ENCODE peak calls at places on chromosomes 3 and 15, in ten cellular contexts. One of them, this sample, is unnamed.

GRCh38 chr15:89912145-89912673 is 543 bp downstream of the ARPIN start:
- DNase-seq in NCI-H187: no peak
- DNase-seq in dermis blood vessel endothelial cell: peak
- DNase-seq in LoVo: peak
- DNase-seq in C1 segment of cervical spinal cord: peak
- DNase-seq in A673: no peak
- DNase-seq in NCI-H748 treated with DMSO at 0.1 percent for 48 hours: no peak
- DNase-seq in glutamatergic neuron: peak
- DNase-seq in tibial artery: peak
- DNase-seq in osteocyte: no peak
- DNase-seq in this sample: no peak

GRCh38 chr3:114660124-114660523 is 366.3 kb downstream of the TIGIT start:
- DNase-seq in NCI-H187: no peak
- DNase-seq in dermis blood vessel endothelial cell: peak
- DNase-seq in LoVo: no peak
- DNase-seq in C1 segment of cervical spinal cord: no peak
- DNase-seq in A673: no peak
- DNase-seq in NCI-H748 treated with DMSO at 0.1 percent for 48 hours: no peak
- DNase-seq in glutamatergic neuron: no peak
- DNase-seq in tibial artery: no peak
- DNase-seq in osteocyte: no peak
- DNase-seq in this sample: no peak

GRCh38 chr3:134464693-134465385 is 20.9 kb downstream of the ANAPC13 start:
- DNase-seq in NCI-H187: no peak
- DNase-seq in dermis blood vessel endothelial cell: no peak
- DNase-seq in LoVo: no peak
- DNase-seq in C1 segment of cervical spinal cord: no peak
- DNase-seq in A673: no peak
- DNase-seq in NCI-H748 treated with DMSO at 0.1 percent for 48 hours: no peak
- DNase-seq in glutamatergic neuron: no peak
- DNase-seq in tibial artery: no peak
- DNase-seq in osteocyte: peak
- DNase-seq in this sample: no peak

GRCh38 chr15:98565566-98565965 is 82.8 kb upstream of the IGF1R start:
- DNase-seq in NCI-H187: no peak
- DNase-seq in dermis blood vessel endothelial cell: no peak
- DNase-seq in LoVo: no peak
- DNase-seq in C1 segment of cervical spinal cord: no peak
- DNase-seq in A673: no peak
- DNase-seq in NCI-H748 treated with DMSO at 0.1 percent for 48 hours: no peak
- DNase-seq in glutamatergic neuron: no peak
- DNase-seq in tibial artery: no peak
- DNase-seq in osteocyte: no peak
- DNase-seq in this sample: no peak

GRCh38 chr3:53346514-53346913 is 829 bp downstream of the DCP1A start:
- DNase-seq in NCI-H187: no peak
- DNase-seq in dermis blood vessel endothelial cell: peak
- DNase-seq in LoVo: no peak
- DNase-seq in C1 segment of cervical spinal cord: no peak
- DNase-seq in A673: no peak
- DNase-seq in NCI-H748 treated with DMSO at 0.1 percent for 48 hours: no peak
- DNase-seq in glutamatergic neuron: peak
- DNase-seq in tibial artery: no peak
- DNase-seq in osteocyte: no peak
- DNase-seq in this sample: no peak

GRCh38 chr15:99703603-99704443 is 29.4 kb downstream of the LYSMD4 start:
- DNase-seq in NCI-H187: no peak
- DNase-seq in dermis blood vessel endothelial cell: peak
- DNase-seq in LoVo: peak
- DNase-seq in C1 segment of cervical spinal cord: no peak
- DNase-seq in A673: peak
- DNase-seq in NCI-H748 treated with DMSO at 0.1 percent for 48 hours: no peak
- DNase-seq in glutamatergic neuron: no peak
- DNase-seq in tibial artery: no peak
- DNase-seq in osteocyte: no peak
- DNase-seq in this sample: no peak

GRCh38 chr15:59420108-59420507 is 17.9 kb upstream of the FAM81A start:
- DNase-seq in NCI-H187: no peak
- DNase-seq in dermis blood vessel endothelial cell: no peak
- DNase-seq in LoVo: no peak
- DNase-seq in C1 segment of cervical spinal cord: no peak
- DNase-seq in A673: no peak
- DNase-seq in NCI-H748 treated with DMSO at 0.1 percent for 48 hours: no peak
- DNase-seq in glutamatergic neuron: no peak
- DNase-seq in tibial artery: no peak
- DNase-seq in osteocyte: no peak
- DNase-seq in this sample: peak

GRCh38 chr3:190339130-190339529 is 16.9 kb upstream of the CLDN1 start:
- DNase-seq in NCI-H187: no peak
- DNase-seq in dermis blood vessel endothelial cell: peak
- DNase-seq in LoVo: no peak
- DNase-seq in C1 segment of cervical spinal cord: no peak
- DNase-seq in A673: peak
- DNase-seq in NCI-H748 treated with DMSO at 0.1 percent for 48 hours: no peak
- DNase-seq in glutamatergic neuron: no peak
- DNase-seq in tibial artery: no peak
- DNase-seq in osteocyte: no peak
- DNase-seq in this sample: no peak

GRCh38 chr3:46811615-46812236 is 51.5 kb downstream of the MYL3 start:
- DNase-seq in NCI-H187: no peak
- DNase-seq in dermis blood vessel endothelial cell: no peak
- DNase-seq in LoVo: no peak
- DNase-seq in C1 segment of cervical spinal cord: no peak
- DNase-seq in A673: no peak
- DNase-seq in NCI-H748 treated with DMSO at 0.1 percent for 48 hours: no peak
- DNase-seq in glutamatergic neuron: peak
- DNase-seq in tibial artery: no peak
- DNase-seq in osteocyte: no peak
- DNase-seq in this sample: no peak

GRCh38 chr15:49721091-49721490 is 100.2 kb downstream of the DTWD1 start:
- DNase-seq in NCI-H187: no peak
- DNase-seq in dermis blood vessel endothelial cell: no peak
- DNase-seq in LoVo: no peak
- DNase-seq in C1 segment of cervical spinal cord: no peak
- DNase-seq in A673: no peak
- DNase-seq in NCI-H748 treated with DMSO at 0.1 percent for 48 hours: no peak
- DNase-seq in glutamatergic neuron: no peak
- DNase-seq in tibial artery: no peak
- DNase-seq in osteocyte: no peak
- DNase-seq in this sample: no peak

GRCh38 chr3:115141018-115141757 is 5.9 kb downstream of the ZBTB20 start:
- DNase-seq in NCI-H187: no peak
- DNase-seq in dermis blood vessel endothelial cell: no peak
- DNase-seq in LoVo: no peak
- DNase-seq in C1 segment of cervical spinal cord: no peak
- DNase-seq in A673: no peak
- DNase-seq in NCI-H748 treated with DMSO at 0.1 percent for 48 hours: no peak
- DNase-seq in glutamatergic neuron: no peak
- DNase-seq in tibial artery: no peak
- DNase-seq in osteocyte: no peak
- DNase-seq in this sample: no peak

GRCh38 chr3:54871867-54872266 is 56.0 kb downstream of the LRTM1 start:
- DNase-seq in NCI-H187: no peak
- DNase-seq in dermis blood vessel endothelial cell: no peak
- DNase-seq in LoVo: no peak
- DNase-seq in C1 segment of cervical spinal cord: no peak
- DNase-seq in A673: no peak
- DNase-seq in NCI-H748 treated with DMSO at 0.1 percent for 48 hours: no peak
- DNase-seq in glutamatergic neuron: no peak
- DNase-seq in tibial artery: no peak
- DNase-seq in osteocyte: no peak
- DNase-seq in this sample: no peak

GRCh38 chr15:99994849-99995248 is 261.6 kb upstream of the LYSMD4 start:
- DNase-seq in NCI-H187: no peak
- DNase-seq in dermis blood vessel endothelial cell: no peak
- DNase-seq in LoVo: no peak
- DNase-seq in C1 segment of cervical spinal cord: no peak
- DNase-seq in A673: no peak
- DNase-seq in NCI-H748 treated with DMSO at 0.1 percent for 48 hours: no peak
- DNase-seq in glutamatergic neuron: no peak
- DNase-seq in tibial artery: peak
- DNase-seq in osteocyte: no peak
- DNase-seq in this sample: no peak

GRCh38 chr15:59339252-59339672 is 33.4 kb downstream of the MYO1E start:
- DNase-seq in NCI-H187: no peak
- DNase-seq in dermis blood vessel endothelial cell: no peak
- DNase-seq in LoVo: no peak
- DNase-seq in C1 segment of cervical spinal cord: no peak
- DNase-seq in A673: no peak
- DNase-seq in NCI-H748 treated with DMSO at 0.1 percent for 48 hours: no peak
- DNase-seq in glutamatergic neuron: no peak
- DNase-seq in tibial artery: no peak
- DNase-seq in osteocyte: no peak
- DNase-seq in this sample: no peak

GRCh38 chr3:142888099-142888483 is 792 bp downstream of the PCOLCE2 start:
- DNase-seq in NCI-H187: no peak
- DNase-seq in dermis blood vessel endothelial cell: no peak
- DNase-seq in LoVo: peak
- DNase-seq in C1 segment of cervical spinal cord: no peak
- DNase-seq in A673: peak
- DNase-seq in NCI-H748 treated with DMSO at 0.1 percent for 48 hours: no peak
- DNase-seq in glutamatergic neuron: peak
- DNase-seq in tibial artery: peak
- DNase-seq in osteocyte: no peak
- DNase-seq in this sample: peak

GRCh38 chr3:136070953-136071949 is 105.7 kb downstream of the PPP2R3A start:
- DNase-seq in NCI-H187: no peak
- DNase-seq in dermis blood vessel endothelial cell: peak
- DNase-seq in LoVo: no peak
- DNase-seq in C1 segment of cervical spinal cord: no peak
- DNase-seq in A673: peak
- DNase-seq in NCI-H748 treated with DMSO at 0.1 percent for 48 hours: no peak
- DNase-seq in glutamatergic neuron: no peak
- DNase-seq in tibial artery: no peak
- DNase-seq in osteocyte: peak
- DNase-seq in this sample: no peak

GRCh38 chr3:9316881-9317341 is 45.9 kb upstream of the THUMPD3 start:
- DNase-seq in NCI-H187: no peak
- DNase-seq in dermis blood vessel endothelial cell: peak
- DNase-seq in LoVo: no peak
- DNase-seq in C1 segment of cervical spinal cord: peak
- DNase-seq in A673: no peak
- DNase-seq in NCI-H748 treated with DMSO at 0.1 percent for 48 hours: no peak
- DNase-seq in glutamatergic neuron: no peak
- DNase-seq in tibial artery: no peak
- DNase-seq in osteocyte: no peak
- DNase-seq in this sample: no peak

GRCh38 chr3:127786358-127787070 is 35.8 kb downstream of the MGLL start:
- DNase-seq in NCI-H187: peak
- DNase-seq in dermis blood vessel endothelial cell: no peak
- DNase-seq in LoVo: no peak
- DNase-seq in C1 segment of cervical spinal cord: peak
- DNase-seq in A673: peak
- DNase-seq in NCI-H748 treated with DMSO at 0.1 percent for 48 hours: no peak
- DNase-seq in glutamatergic neuron: no peak
- DNase-seq in tibial artery: peak
- DNase-seq in osteocyte: no peak
- DNase-seq in this sample: no peak

GRCh38 chr15:68305420-68305871 is 27.9 kb downstream of the FEM1B start:
- DNase-seq in NCI-H187: no peak
- DNase-seq in dermis blood vessel endothelial cell: no peak
- DNase-seq in LoVo: no peak
- DNase-seq in C1 segment of cervical spinal cord: no peak
- DNase-seq in A673: no peak
- DNase-seq in NCI-H748 treated with DMSO at 0.1 percent for 48 hours: no peak
- DNase-seq in glutamatergic neuron: no peak
- DNase-seq in tibial artery: no peak
- DNase-seq in osteocyte: no peak
- DNase-seq in this sample: no peak

GRCh38 chr15:90334304-90334731 is 17.8 kb upstream of the ZNF774 start:
- DNase-seq in NCI-H187: no peak
- DNase-seq in dermis blood vessel endothelial cell: no peak
- DNase-seq in LoVo: peak
- DNase-seq in C1 segment of cervical spinal cord: no peak
- DNase-seq in A673: no peak
- DNase-seq in NCI-H748 treated with DMSO at 0.1 percent for 48 hours: no peak
- DNase-seq in glutamatergic neuron: no peak
- DNase-seq in tibial artery: no peak
- DNase-seq in osteocyte: no peak
- DNase-seq in this sample: no peak

GRCh38 chr3:128421439-128421836 is 45.3 kb downstream of the DNAJB8 start:
- DNase-seq in NCI-H187: no peak
- DNase-seq in dermis blood vessel endothelial cell: no peak
- DNase-seq in LoVo: no peak
- DNase-seq in C1 segment of cervical spinal cord: no peak
- DNase-seq in A673: no peak
- DNase-seq in NCI-H748 treated with DMSO at 0.1 percent for 48 hours: no peak
- DNase-seq in glutamatergic neuron: no peak
- DNase-seq in tibial artery: no peak
- DNase-seq in osteocyte: no peak
- DNase-seq in this sample: no peak

GRCh38 chr3:112873632-112874031 is 27.0 kb upstream of the CD200R1L start:
- DNase-seq in NCI-H187: no peak
- DNase-seq in dermis blood vessel endothelial cell: no peak
- DNase-seq in LoVo: no peak
- DNase-seq in C1 segment of cervical spinal cord: no peak
- DNase-seq in A673: no peak
- DNase-seq in NCI-H748 treated with DMSO at 0.1 percent for 48 hours: no peak
- DNase-seq in glutamatergic neuron: no peak
- DNase-seq in tibial artery: no peak
- DNase-seq in osteocyte: no peak
- DNase-seq in this sample: no peak

GRCh38 chr3:171646357-171647133 is 163.7 kb downstream of the PLD1 start:
- DNase-seq in NCI-H187: no peak
- DNase-seq in dermis blood vessel endothelial cell: peak
- DNase-seq in LoVo: peak
- DNase-seq in C1 segment of cervical spinal cord: no peak
- DNase-seq in A673: peak
- DNase-seq in NCI-H748 treated with DMSO at 0.1 percent for 48 hours: peak
- DNase-seq in glutamatergic neuron: no peak
- DNase-seq in tibial artery: no peak
- DNase-seq in osteocyte: no peak
- DNase-seq in this sample: no peak

GRCh38 chr3:128550471-128551126 is 57.6 kb upstream of the GATA2 start:
- DNase-seq in NCI-H187: no peak
- DNase-seq in dermis blood vessel endothelial cell: no peak
- DNase-seq in LoVo: no peak
- DNase-seq in C1 segment of cervical spinal cord: no peak
- DNase-seq in A673: no peak
- DNase-seq in NCI-H748 treated with DMSO at 0.1 percent for 48 hours: no peak
- DNase-seq in glutamatergic neuron: no peak
- DNase-seq in tibial artery: no peak
- DNase-seq in osteocyte: peak
- DNase-seq in this sample: no peak

This sample was measured in activated CD8-positive, alpha-beta T cell treated with anti-CD3 and anti-CD28 coated beads for 36 hours.